ENCODE peak calls at places on chromosomes 6 and 20, in five cellular contexts. One of them, this sample, is unnamed.

GRCh38 chr6:26420607-26421235 is 18.6 kb downstream of the BTN3A1 start:
- DNase-seq in T follicular helper cell: no peak
- DNase-seq in NAMALWA: peak
- DNase-seq in GM13976: peak
- DNase-seq in astrocyte of the spinal cord: peak
- DNase-seq in this sample: peak

GRCh38 chr6:163327936-163328335 is 86.6 kb upstream of the QKI start:
- DNase-seq in T follicular helper cell: no peak
- DNase-seq in NAMALWA: no peak
- DNase-seq in GM13976: no peak
- DNase-seq in astrocyte of the spinal cord: no peak
- DNase-seq in this sample: peak

GRCh38 chr6:49966823-49967222 is 2.6 kb downstream of the DEFB113 start:
- DNase-seq in T follicular helper cell: no peak
- DNase-seq in NAMALWA: no peak
- DNase-seq in GM13976: no peak
- DNase-seq in astrocyte of the spinal cord: no peak
- DNase-seq in this sample: no peak

GRCh38 chr6:108127826-108128225 is 38.0 kb upstream of the NR2E1 start:
- DNase-seq in T follicular helper cell: no peak
- DNase-seq in NAMALWA: no peak
- DNase-seq in GM13976: no peak
- DNase-seq in astrocyte of the spinal cord: no peak
- DNase-seq in this sample: no peak

GRCh38 chr6:37083243-37084138 is 78.0 kb downstream of the FGD2 start:
- DNase-seq in T follicular helper cell: no peak
- DNase-seq in NAMALWA: no peak
- DNase-seq in GM13976: no peak
- DNase-seq in astrocyte of the spinal cord: no peak
- DNase-seq in this sample: no peak

GRCh38 chr6:3956054-3956453 is 106.9 kb downstream of the FAM50B start:
- DNase-seq in T follicular helper cell: no peak
- DNase-seq in NAMALWA: no peak
- DNase-seq in GM13976: no peak
- DNase-seq in astrocyte of the spinal cord: no peak
- DNase-seq in this sample: no peak

GRCh38 chr6:16514249-16514648 is 247.0 kb downstream of the ATXN1 start:
- DNase-seq in T follicular helper cell: no peak
- DNase-seq in NAMALWA: peak
- DNase-seq in GM13976: peak
- DNase-seq in astrocyte of the spinal cord: peak
- DNase-seq in this sample: peak

GRCh38 chr6:152572395-152573061 is 64.6 kb downstream of the SYNE1 start:
- DNase-seq in T follicular helper cell: no peak
- DNase-seq in NAMALWA: no peak
- DNase-seq in GM13976: no peak
- DNase-seq in astrocyte of the spinal cord: peak
- DNase-seq in this sample: no peak

GRCh38 chr6:3471286-3471685 is 14.4 kb upstream of the SLC22A23 start:
- DNase-seq in T follicular helper cell: no peak
- DNase-seq in NAMALWA: no peak
- DNase-seq in GM13976: no peak
- DNase-seq in astrocyte of the spinal cord: no peak
- DNase-seq in this sample: no peak

GRCh38 chr6:20605581-20605980 is 71.3 kb downstream of the CDKAL1 start:
- DNase-seq in T follicular helper cell: no peak
- DNase-seq in NAMALWA: no peak
- DNase-seq in GM13976: no peak
- DNase-seq in astrocyte of the spinal cord: peak
- DNase-seq in this sample: no peak

GRCh38 chr6:25907475-25908014 is 22.9 kb downstream of the SLC17A2 start:
- DNase-seq in T follicular helper cell: no peak
- DNase-seq in NAMALWA: no peak
- DNase-seq in GM13976: no peak
- DNase-seq in astrocyte of the spinal cord: no peak
- DNase-seq in this sample: no peak

GRCh38 chr20:53493201-53493908 is 100.3 kb downstream of the ZNF217 start:
- DNase-seq in T follicular helper cell: no peak
- DNase-seq in NAMALWA: no peak
- DNase-seq in GM13976: no peak
- DNase-seq in astrocyte of the spinal cord: no peak
- DNase-seq in this sample: no peak

GRCh38 chr6:82072113-82072512 is 175.4 kb downstream of the IBTK start:
- DNase-seq in T follicular helper cell: no peak
- DNase-seq in NAMALWA: no peak
- DNase-seq in GM13976: no peak
- DNase-seq in astrocyte of the spinal cord: peak
- DNase-seq in this sample: no peak

GRCh38 chr6:165766026-165766425 is 103.0 kb upstream of the PDE10A start:
- DNase-seq in T follicular helper cell: no peak
- DNase-seq in NAMALWA: no peak
- DNase-seq in GM13976: no peak
- DNase-seq in astrocyte of the spinal cord: no peak
- DNase-seq in this sample: no peak

GRCh38 chr6:45422541-45423110 is 44.9 kb upstream of the SUPT3H start:
- DNase-seq in T follicular helper cell: peak
- DNase-seq in NAMALWA: no peak
- DNase-seq in GM13976: peak
- DNase-seq in astrocyte of the spinal cord: no peak
- DNase-seq in this sample: peak

GRCh38 chr20:2026004-2026403 is 32.1 kb upstream of the PDYN start:
- DNase-seq in T follicular helper cell: no peak
- DNase-seq in NAMALWA: no peak
- DNase-seq in GM13976: no peak
- DNase-seq in astrocyte of the spinal cord: no peak
- DNase-seq in this sample: no peak

GRCh38 chr6:39062014-39062740 is 13.6 kb downstream of the GLP1R start:
- DNase-seq in T follicular helper cell: no peak
- DNase-seq in NAMALWA: no peak
- DNase-seq in GM13976: no peak
- DNase-seq in astrocyte of the spinal cord: no peak
- DNase-seq in this sample: no peak

GRCh38 chr6:57193177-57193576 is 21.1 kb downstream of the BAG2 start:
- DNase-seq in T follicular helper cell: no peak
- DNase-seq in NAMALWA: no peak
- DNase-seq in GM13976: no peak
- DNase-seq in astrocyte of the spinal cord: no peak
- DNase-seq in this sample: no peak

GRCh38 chr6:43328528-43328927 is 19.9 kb upstream of the CRIP3 start:
- DNase-seq in T follicular helper cell: no peak
- DNase-seq in NAMALWA: no peak
- DNase-seq in GM13976: no peak
- DNase-seq in astrocyte of the spinal cord: no peak
- DNase-seq in this sample: no peak

GRCh38 chr6:34964564-34964963 is 75.5 kb downstream of the ANKS1A start:
- DNase-seq in T follicular helper cell: no peak
- DNase-seq in NAMALWA: no peak
- DNase-seq in GM13976: no peak
- DNase-seq in astrocyte of the spinal cord: peak
- DNase-seq in this sample: no peak

GRCh38 chr6:56437171-56437900 is 190.0 kb upstream of the COL21A1 start:
- DNase-seq in T follicular helper cell: no peak
- DNase-seq in NAMALWA: no peak
- DNase-seq in GM13976: no peak
- DNase-seq in astrocyte of the spinal cord: peak
- DNase-seq in this sample: no peak

This sample was measured in GM12865.